ENCODE peak calls at places on chromosomes 6 and 20, in eight cellular contexts. E, T, F, P, A, H, L and B are unnamed samples.

GRCh38 chr6:15061176-15061575 is 184.7 kb upstream of the JARID2 start:
- DNase-seq in P (no peak), E (peak; percentile 53), A (no peak), T (no peak), L (no peak), F (no peak), H (peak; percentile 27), B (no peak)

GRCh38 chr6:21731411-21732031 is 138.0 kb downstream of the SOX4 start:
- DNase-seq in F (no peak), L (no peak), H (no peak), E (no peak), T (no peak), P (peak; percentile 51), A (no peak), B (no peak)

GRCh38 chr20:7772376-7772775 is 167.9 kb downstream of the HAO1 start:
- DNase-seq in F (no peak), L (no peak), H (no peak), P (peak; percentile 53), E (no peak), T (no peak), A (no peak), B (no peak)

GRCh38 chr20:59999502-59999901 is 41.3 kb downstream of the CDH26 start:
- DNase-seq in T (no peak), A (no peak), L (no peak), P (no peak), E (no peak), F (no peak), H (no peak), B (no peak)

GRCh38 chr6:28081486-28081751 is 1.1 kb downstream of the ZNF165 start:
- DNase-seq in L (peak; percentile 52), H (no peak), E (no peak), P (no peak), T (no peak), A (no peak), F (no peak), B (no peak)

GRCh38 chr20:32583581-32584045 is 1.5 kb downstream of the NOL4L start:
- DNase-seq in F (peak; percentile 71), P (no peak), E (no peak), T (no peak), H (peak; percentile 55), L (no peak), A (no peak), B (no peak)

GRCh38 chr20:40251284-40251932 is 437.6 kb downstream of the MAFB start:
- DNase-seq in T (no peak), F (peak; percentile 19), P (peak; percentile 60), H (peak; percentile 90), E (no peak), L (no peak), A (peak; percentile 77), B (peak; percentile 48)

GRCh38 chr6:31175961-31176360 is 5.5 kb upstream of the POU5F1 start:
- DNase-seq in E (no peak), A (no peak), H (no peak), L (no peak), T (no peak), F (no peak), P (peak; percentile 69), B (no peak)

GRCh38 chr6:44139351-44139743 is 12.0 kb downstream of the TMEM63B start:
- DNase-seq in F (no peak), A (no peak), T (no peak), H (no peak), P (no peak), E (no peak), L (no peak), B (no peak)

GRCh38 chr6:44142835-44143234 is 15.5 kb downstream of the TMEM63B start:
- DNase-seq in F (no peak), H (no peak), P (no peak), E (no peak), T (no peak), A (no peak), L (no peak), B (no peak)

GRCh38 chr6:44135173-44135748 is 7.9 kb downstream of the TMEM63B start:
- DNase-seq in E (no peak), T (no peak), P (no peak), F (no peak), A (no peak), H (no peak), L (no peak), B (no peak)

GRCh38 chr6:44135875-44136274 is 8.5 kb downstream of the TMEM63B start:
- DNase-seq in L (no peak), T (no peak), E (no peak), H (peak; percentile 27), P (no peak), A (no peak), F (no peak), B (no peak)

DNA sequence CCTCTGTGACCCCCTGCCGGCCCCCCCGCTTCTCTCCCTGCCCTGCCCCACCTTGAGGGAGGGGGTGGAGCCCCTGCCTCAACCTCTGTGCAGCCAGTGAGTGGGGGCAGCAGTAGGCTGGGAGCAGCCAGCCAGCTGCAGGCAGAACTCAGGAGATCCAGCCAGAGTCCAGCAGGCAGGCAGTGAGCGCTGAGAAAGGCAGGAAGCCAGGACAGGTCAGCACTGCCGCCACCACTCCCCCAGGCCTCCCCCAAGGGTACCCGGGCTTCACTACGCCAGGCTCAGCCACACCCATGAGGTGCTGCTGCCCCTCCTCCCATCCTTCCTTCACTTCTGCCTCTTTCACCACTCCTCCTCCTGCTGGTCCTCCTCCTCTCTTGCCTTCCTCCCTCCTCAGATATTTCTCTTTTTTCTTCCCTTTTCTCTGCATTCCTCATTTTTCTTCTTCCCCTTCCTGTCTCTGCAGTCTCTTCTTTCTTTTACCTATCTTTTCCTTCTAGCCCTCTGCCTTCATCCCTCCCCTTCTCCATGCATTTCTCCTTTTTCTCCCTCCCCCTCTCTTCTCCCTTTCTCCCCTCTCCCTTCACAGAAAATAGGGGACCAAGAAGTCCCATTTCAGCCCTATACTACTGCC is 11.5 kb downstream of the TMEM63B start:
- DNase-seq in T (no peak), E (no peak), P (no peak), F (peak; percentile 27), A (no peak), H (peak; percentile 34), L (no peak), B (no peak)
- H3K4me1 ChIP-seq in T (no peaks in the 10 kb centered on the region), E (peaks cover under 1% of the 10 kb centered on the region), P (no peaks in the 10 kb centered on the region), F (peaks cover 10% of the 10 kb centered on the region), A (no peaks in the 10 kb centered on the region), H (peaks cover 4% of the 10 kb centered on the region), L (no peaks in the 10 kb centered on the region), B (peaks cover 6% of the 10 kb centered on the region)

GRCh38 chr20:45967551-45968080 is 4.4 kb downstream of the ZNF335 start:
- DNase-seq in L (no peak), T (no peak), H (no peak), P (no peak), A (peak; percentile 16), E (no peak), F (no peak), B (peak; percentile 36)

GRCh38 chr20:45970646-45971424 is 1.2 kb downstream of the ZNF335 start:
- DNase-seq in F (no peak), A (peak; percentile 29), E (no peak), T (peak; percentile 34), P (peak; percentile 75), H (no peak), L (peak; percentile 43), B (no peak)

GRCh38 chr20:45969712-45970634 is 2.0 kb downstream of the ZNF335 start:
- DNase-seq in A (peak; percentile 53), P (peak; percentile 85), E (no peak), T (peak; percentile 30), L (peak; percentile 18), H (peak; percentile 91), F (peak; percentile 73), B (no peak)

GRCh38 chr20:45968081-45968671 is 3.8 kb downstream of the ZNF335 start:
- DNase-seq in P (peak; percentile 55), E (no peak), F (no peak), L (no peak), A (no peak), H (no peak), T (no peak), B (peak; percentile 41)

DNA sequence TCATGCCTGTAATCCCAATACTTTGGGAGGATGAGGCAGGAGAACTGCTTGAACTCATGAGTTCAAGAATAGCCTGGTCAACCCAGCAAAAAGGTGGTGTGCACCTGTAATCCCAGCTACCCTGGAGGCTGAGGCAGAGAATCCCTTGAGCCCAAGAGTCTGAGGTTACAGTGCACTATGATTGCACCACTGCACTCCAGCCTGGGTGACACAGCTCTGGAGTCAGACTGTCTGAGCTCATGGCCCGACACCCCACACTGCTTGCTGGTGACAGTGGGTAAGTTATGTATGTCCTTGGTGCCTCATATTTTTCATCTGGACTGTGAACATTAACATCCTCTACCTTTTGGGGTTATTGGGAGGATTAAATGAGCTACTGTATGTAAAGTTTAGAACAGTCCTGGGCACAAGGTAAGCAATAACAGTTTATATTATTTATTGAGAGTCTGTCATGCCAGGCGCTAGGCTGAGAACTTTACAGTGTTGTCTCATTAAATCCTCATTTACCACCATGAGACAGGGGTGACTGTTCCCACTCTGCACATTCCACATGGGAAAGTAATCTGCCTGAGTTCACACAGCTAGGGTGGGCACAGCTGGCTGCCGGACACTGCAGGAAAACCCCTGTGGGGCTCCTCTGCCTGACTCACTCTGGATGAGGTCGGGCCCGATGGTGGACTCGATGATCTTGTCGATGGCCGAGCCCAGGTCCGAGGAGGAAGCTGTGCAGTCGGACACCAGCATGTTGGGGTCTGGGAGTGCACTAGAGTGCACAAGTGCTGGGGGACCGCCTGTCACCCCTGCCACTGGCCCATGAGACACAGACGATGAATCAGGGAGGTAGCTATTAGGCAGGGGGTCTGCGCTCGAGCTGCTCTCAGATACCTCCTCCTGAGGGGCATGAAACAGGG is 2.9 kb downstream of the ZNF335 start:
- DNase-seq in F (no peak), L (no peak), H (no peak), P (peak; percentile 87), A (peak; percentile 25), T (no peak), E (no peak), B (peak; percentile 45)
- H3K27ac ChIP-seq in F (peak overlapping the region; percentile 60), L (no peak overlapping the region), H (peak overlapping the region; percentile 14), P (peak overlapping the region; percentile 99), A (no peak overlapping the region), T (peak overlapping the region; percentile 99), E (no peak overlapping the region), B (no peak overlapping the region)

DNA sequence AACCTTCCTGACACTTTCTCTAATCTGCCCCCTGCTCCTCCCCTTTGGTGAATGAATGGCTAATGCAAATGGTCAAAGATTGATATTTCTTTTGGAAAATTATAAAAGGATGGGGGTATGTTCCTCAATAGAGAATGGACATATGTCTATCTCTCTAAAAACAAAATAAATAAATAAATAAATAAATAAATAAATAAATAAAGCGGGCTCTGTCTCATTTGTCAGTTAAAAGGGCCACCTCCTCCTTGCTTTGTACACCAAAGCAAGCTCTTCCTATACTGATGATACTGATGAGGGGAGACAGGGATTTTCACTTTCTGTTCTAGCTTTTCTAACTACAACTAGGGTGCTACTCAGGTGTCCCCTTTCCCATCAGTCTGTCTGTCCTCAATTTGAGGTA is 135.5 kb upstream of the SPACA1 start:
- DNase-seq in T (no peak), L (no peak), H (no peak), P (no peak), A (no peak), E (no peak), F (no peak), B (no peak)
- H3K4me1 ChIP-seq in T (no peaks in the 10 kb centered on the region), L (peaks cover 14% of the 10 kb centered on the region), H (peaks cover 14% of the 10 kb centered on the region), P (peaks cover 22% of the 10 kb centered on the region), A (peaks cover 1% of the 10 kb centered on the region), E (no peaks in the 10 kb centered on the region), F (no peaks in the 10 kb centered on the region), B (no peaks in the 10 kb centered on the region)

GRCh38 chr20:62276448-62276847 is 26.3 kb upstream of the ADRM1 start:
- DNase-seq in P (no peak), T (no peak), F (no peak), H (no peak), E (peak; percentile 56), A (no peak), L (no peak), B (no peak)

GRCh38 chr20:62274332-62275262 is 28.2 kb upstream of the ADRM1 start:
- DNase-seq in H (no peak), A (no peak), L (no peak), E (no peak), T (no peak), F (no peak), P (no peak), B (no peak)

GRCh38 chr20:62275263-62275619 is 27.6 kb upstream of the ADRM1 start:
- DNase-seq in T (no peak), F (no peak), H (no peak), A (no peak), P (no peak), E (no peak), L (no peak), B (no peak)

GRCh38 chr20:62280303-62280702 is 22.5 kb upstream of the ADRM1 start:
- DNase-seq in T (no peak), L (no peak), F (no peak), E (no peak), H (no peak), P (no peak), A (no peak), B (no peak)

GRCh38 chr20:62277253-62277652 is 25.5 kb upstream of the ADRM1 start:
- DNase-seq in E (no peak), P (no peak), T (no peak), H (no peak), L (no peak), F (no peak), A (no peak), B (no peak)
- H3K27ac ChIP-seq in E (no peak overlapping the region), P (no peak overlapping the region), T (no peak overlapping the region), H (no peak overlapping the region), L (no peak overlapping the region), F (no peak overlapping the region), A (no peak overlapping the region), B (no peak overlapping the region)